ENCODE peak calls at places on chromosomes 7 and 10, in seven cellular contexts. Y is AG09309; X is sigmoid colon; N is tibial nerve; O is cardiac muscle cell; L is small intestine; E is CD8-positive, alpha-beta memory T cell. U is an unnamed sample.
A peak's percentile ranks its signal among the peaks of the same experiment; 100 is the strongest.

GRCh38 chr10:90658791-90659190 is 199.0 kb downstream of the HTR7 start:
- DNase-seq in Y (no peak), X (no peak), N (no peak), O (no peak), L (no peak), E (no peak), U (no peak)

GRCh38 chr7:78734626-78735025 is 718.8 kb downstream of the MAGI2 start:
- DNase-seq in Y (no peak), X (no peak), N (no peak), O (no peak), L (no peak), E (no peak), U (no peak)

GRCh38 chr10:126468876-126469643 is 80.8 kb upstream of the ADAM12 start:
- DNase-seq in Y (peak; percentile 35), X (no peak), N (no peak), O (no peak), L (no peak), E (peak; percentile 67), U (no peak)

GRCh38 chr10:3746634-3747033 is 38.4 kb downstream of the KLF6 start:
- DNase-seq in Y (no peak), X (no peak), N (no peak), O (no peak), L (no peak), E (no peak), U (no peak)

GRCh38 chr7:41955475-41956243 is 252.8 kb upstream of the INHBA start:
- DNase-seq in Y (peak; percentile 98), X (peak; percentile 99), N (peak; percentile 80), O (peak; percentile 73), L (peak; percentile 9), E (no peak), U (peak; percentile 81)

GRCh38 chr7:32068411-32068905 is 1.7 kb downstream of the PDE1C start:
- DNase-seq in Y (no peak), X (no peak), N (no peak), O (no peak), L (no peak), E (no peak), U (no peak)

GRCh38 chr7:23474829-23475578 is 4.7 kb upstream of the IGF2BP3 start:
- DNase-seq in Y (no peak), X (no peak), N (no peak), O (no peak), L (no peak), E (peak; percentile 3), U (no peak)

GRCh38 chr10:113309791-113310190 is 243.1 kb upstream of the HABP2 start:
- DNase-seq in Y (no peak), X (no peak), N (no peak), O (no peak), L (no peak), E (no peak), U (no peak)

GRCh38 chr7:66921396-66921917 is 432 bp downstream of the TMEM248 start:
- DNase-seq in Y (no peak), X (peak; percentile 70), N (no peak), O (peak; percentile 19), L (no peak), E (peak; percentile 12), U (peak; percentile 88)

GRCh38 chr7:126436213-126436868 is 816.4 kb downstream of the GRM8 start:
- DNase-seq in Y (no peak), X (no peak), N (no peak), O (peak; percentile 51), L (no peak), E (no peak), U (no peak)

GRCh38 chr10:94194256-94194655 is 168.5 kb downstream of the NOC3L start:
- DNase-seq in Y (no peak), X (no peak), N (no peak), O (no peak), L (peak; percentile 63), E (no peak), U (no peak)

GRCh38 chr10:116710021-116710420 is 32.3 kb downstream of the HSPA12A start:
- DNase-seq in Y (no peak), X (peak; percentile 21), N (no peak), O (no peak), L (no peak), E (no peak), U (no peak)

GRCh38 chr7:50709151-50709550 is 73.5 kb downstream of the GRB10 start:
- DNase-seq in Y (no peak), X (no peak), N (no peak), O (no peak), L (no peak), E (no peak), U (no peak)

GRCh38 chr10:62224606-62225005 is 44.0 kb downstream of the RTKN2 start:
- DNase-seq in Y (peak; percentile 41), X (no peak), N (no peak), O (no peak), L (no peak), E (no peak), U (no peak)

GRCh38 chr10:71326464-71326881 is 7.4 kb downstream of the SLC29A3 start:
- DNase-seq in Y (no peak), X (no peak), N (no peak), O (no peak), L (peak; percentile 55), E (no peak), U (no peak)

GRCh38 chr10:15313844-15314243 is 57.2 kb downstream of the FAM171A1 start:
- DNase-seq in Y (no peak), X (peak; percentile 73), N (no peak), O (peak; percentile 45), L (peak; percentile 58), E (no peak), U (no peak)
- H3K4me3 ChIP-seq in Y (no peak overlapping the region), X (no peak overlapping the region), N (no peak overlapping the region), O (no peak overlapping the region), L (no peak overlapping the region), E (no peak overlapping the region), U (no peak overlapping the region)

GRCh38 chr7:7820409-7820808 is 102.0 kb upstream of the RPA3 start:
- DNase-seq in Y (no peak), X (no peak), N (no peak), O (no peak), L (no peak), E (no peak), U (no peak)
- H3K4me3 ChIP-seq in Y (no peak overlapping the region), X (no peak overlapping the region), N (no peak overlapping the region), O (no peak overlapping the region), L (no peak overlapping the region), E (no peak overlapping the region), U (no peak overlapping the region)

DNA sequence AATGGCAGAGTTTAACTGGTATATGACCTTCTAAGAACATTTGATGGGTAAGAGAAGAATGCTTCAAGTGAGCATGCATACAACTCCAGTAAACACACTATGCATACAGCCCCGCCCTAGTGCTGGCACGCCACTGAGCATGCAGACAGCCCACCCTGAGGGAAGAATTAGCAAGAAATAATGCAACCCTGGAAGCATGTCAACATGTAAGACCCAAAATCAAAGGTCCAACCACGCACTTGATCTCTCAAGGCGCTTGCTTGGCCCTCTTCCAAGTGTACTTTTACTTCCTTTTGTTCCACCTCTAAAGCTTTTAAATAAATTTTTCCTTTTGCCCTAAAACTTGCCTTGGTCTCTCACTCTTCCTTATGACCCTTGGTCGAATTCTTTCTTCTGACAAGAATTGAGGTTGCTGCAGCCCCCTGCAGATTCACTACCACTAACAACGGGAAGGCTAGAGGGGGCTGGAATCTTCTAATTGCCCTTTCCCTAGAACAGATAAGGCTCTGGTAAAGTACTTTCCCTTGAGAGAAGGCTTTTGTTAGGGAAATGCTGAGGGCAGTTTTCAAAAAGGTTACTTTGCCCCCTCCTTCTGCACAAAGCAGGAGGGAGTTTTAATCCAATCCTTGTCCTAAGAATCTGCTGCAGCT is 3.4 kb downstream of the FAM24B start:
- DNase-seq in Y (no peak), X (no peak), N (no peak), O (no peak), L (peak; percentile 23), E (no peak), U (peak; percentile 59)
- H3K4me3 ChIP-seq in Y (no peak overlapping the region), X (no peak overlapping the region), N (no peak overlapping the region), O (no peak overlapping the region), L (no peak overlapping the region), E (no peak overlapping the region), U (no peak overlapping the region)

GRCh38 chr7:150736864-150737263 is 354 bp upstream of the GIMAP5 start:
- DNase-seq in Y (no peak), X (no peak), N (no peak), O (no peak), L (no peak), E (no peak), U (no peak)

GRCh38 chr7:150740053-150740452 is 2.8 kb downstream of the GIMAP5 start:
- DNase-seq in Y (no peak), X (no peak), N (no peak), O (no peak), L (no peak), E (no peak), U (no peak)

GRCh38 chr7:150737265-150738055 is at the start of gene GIMAP5:
- DNase-seq in Y (no peak), X (no peak), N (no peak), O (no peak), L (no peak), E (peak; percentile 43), U (no peak)

GRCh38 chr7:150739045-150739432 is 1.8 kb downstream of the GIMAP5 start:
- DNase-seq in Y (no peak), X (no peak), N (no peak), O (no peak), L (no peak), E (no peak), U (no peak)

DNA sequence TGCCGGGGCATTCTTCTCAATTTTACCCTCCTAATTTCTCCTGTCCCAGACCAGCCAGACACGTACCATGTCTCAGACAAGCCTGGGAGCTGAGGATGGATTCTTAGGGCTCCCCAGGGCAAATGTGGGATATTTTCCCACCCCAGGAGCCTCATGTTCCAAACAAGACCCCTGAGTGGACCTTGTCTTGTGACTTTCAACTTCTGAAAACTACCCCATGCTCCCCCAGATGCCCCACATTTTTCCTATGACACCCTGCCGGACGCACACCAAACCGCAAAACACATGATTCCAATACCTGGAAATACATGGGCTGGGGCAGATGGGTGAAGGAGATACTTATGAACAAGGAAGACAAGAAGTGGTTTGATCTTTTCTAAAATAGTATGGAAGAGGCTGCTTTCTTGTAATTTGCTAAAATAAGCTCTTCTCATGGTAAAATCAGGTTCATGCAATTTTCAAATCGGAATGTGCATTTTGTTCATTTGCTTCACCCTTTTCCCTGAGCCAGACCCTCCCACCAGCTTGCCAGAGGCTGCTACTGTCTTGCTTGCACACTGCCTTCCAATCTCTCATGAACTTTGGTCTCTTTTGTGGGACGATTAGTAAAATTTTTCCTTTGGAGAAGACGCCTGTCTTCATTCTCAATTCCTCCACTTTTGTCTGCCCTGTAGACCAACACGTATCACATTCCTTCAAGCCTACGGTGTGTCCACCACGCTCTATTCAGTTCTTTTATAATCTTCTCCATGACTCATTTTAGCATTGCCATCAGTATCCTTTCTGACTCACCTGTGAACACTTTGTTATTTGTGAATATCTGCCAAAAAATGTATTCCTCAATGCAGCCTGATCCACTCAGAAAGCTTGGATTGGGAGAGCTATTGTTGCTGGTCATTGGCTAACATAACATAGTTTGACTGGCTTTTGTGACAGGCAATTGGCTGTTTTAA is 1.1 kb downstream of the GIMAP5 start:
- DNase-seq in Y (no peak), X (no peak), N (no peak), O (no peak), L (no peak), E (no peak), U (no peak)
- H3K4me3 ChIP-seq in Y (no peak overlapping the region), X (no peak overlapping the region), N (peak overlapping the region; percentile 25), O (no peak overlapping the region), L (peak overlapping the region; percentile 34), E (peak overlapping the region; percentile 97), U (no peak overlapping the region)